ENCODE peak calls at places on chromosome 12, in four cellular contexts. W is adrenal gland, V is IMR-90, P is heart left ventricle. L is an unnamed sample.

GRCh38 chr12:14853966-14854365 is 10.6 kb upstream of the ART4 start:
- DNase-seq in P (no peak), V (no peak), W (no peak), L (peak)

GRCh38 chr12:93571854-93572711 is at the start of gene SOCS2:
- DNase-seq in P (peak), V (peak), W (peak), L (peak)

GRCh38 chr12:72523754-72524153 is 251.6 kb downstream of the TRHDE start:
- DNase-seq in P (no peak), V (no peak), W (no peak), L (no peak)

GRCh38 chr12:54579696-54580333 is 8.6 kb downstream of the PPP1R1A start:
- DNase-seq in W (peak), V (peak), P (peak), L (peak)

GRCh38 chr12:12661086-12661485 is 34.9 kb downstream of the GPR19 start:
- DNase-seq in V (peak), P (no peak), W (no peak), L (no peak)

GRCh38 chr12:80698266-80698665 is 9.2 kb upstream of the MYF6 start:
- DNase-seq in P (no peak), W (no peak), V (no peak), L (no peak)

GRCh38 chr12:40646456-40646855 is 45.8 kb upstream of the CNTN1 start:
- DNase-seq in V (no peak), P (no peak), W (no peak), L (no peak)

GRCh38 chr12:94970560-94970959 is 32.9 kb downstream of the NDUFA12 start:
- DNase-seq in P (no peak), W (no peak), V (no peak), L (no peak)

GRCh38 chr12:22101749-22102243 is 55.8 kb downstream of the CMAS start:
- DNase-seq in W (no peak), V (peak), P (no peak), L (no peak)

GRCh38 chr12:91379051-91379775 is 196.6 kb upstream of the DCN start:
- DNase-seq in V (no peak), W (no peak), P (no peak), L (no peak)

GRCh38 chr12:91380651-91381050 is 198.0 kb upstream of the DCN start:
- DNase-seq in V (no peak), P (no peak), W (no peak), L (no peak)

GRCh38 chr12:91382081-91382543 is 199.5 kb upstream of the DCN start:
- DNase-seq in W (peak), V (peak), P (peak), L (peak)

GRCh38 chr12:91383106-91383505 is 200.5 kb upstream of the DCN start:
- DNase-seq in P (no peak), V (peak), W (no peak), L (no peak)

DNA sequence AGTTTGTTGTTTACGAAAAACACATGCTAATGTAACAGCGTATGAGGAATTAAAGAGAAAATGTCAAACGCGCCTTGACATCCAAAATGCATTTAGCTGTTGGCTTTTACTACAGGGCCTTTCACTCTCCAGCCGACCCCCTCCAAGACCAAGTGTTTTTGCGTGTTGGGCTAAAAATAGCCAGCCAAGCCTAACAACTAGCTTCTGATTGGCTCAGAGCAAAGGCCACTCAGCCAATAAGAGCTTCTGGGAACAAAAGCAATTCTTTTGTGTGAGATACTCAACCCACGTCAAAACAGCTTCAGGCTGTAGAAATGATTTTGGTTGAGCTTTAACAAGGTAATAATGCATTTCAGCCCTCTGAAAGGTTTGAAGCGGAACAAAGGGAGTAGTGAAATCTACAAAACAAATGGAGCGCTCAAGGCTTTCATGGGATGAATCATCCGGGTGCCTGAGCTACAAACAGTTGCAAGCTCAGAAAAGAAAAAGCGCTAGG is 198.7 kb upstream of the DCN start:
- DNase-seq in P (no peak), W (peak), V (peak), L (no peak)
- TF ChIP-seq POLR2A in P (no peak), W (no peak), V (no peak), L (no peak)

GRCh38 chr12:9095322-9095721 is 20.4 kb downstream of the A2M start:
- DNase-seq in V (no peak), W (no peak), P (no peak), L (no peak)

GRCh38 chr12:9094512-9095206 is 21.1 kb downstream of the A2M start:
- DNase-seq in W (no peak), P (no peak), V (no peak), L (no peak)

GRCh38 chr12:9098115-9098452 is 17.6 kb downstream of the A2M start:
- DNase-seq in V (no peak), P (no peak), W (no peak), L (no peak)

GRCh38 chr12:9098463-9099026 is 17.2 kb downstream of the A2M start:
- DNase-seq in V (no peak), P (no peak), W (no peak), L (no peak)

GRCh38 chr12:9096563-9097176 is 19.0 kb downstream of the A2M start:
- DNase-seq in P (no peak), V (no peak), W (no peak), L (no peak)
- TF ChIP-seq POLR2A in P (no peak), V (no peak), W (no peak), L (no peak)

GRCh38 chr12:120234643-120235368 is 30.7 kb downstream of the PXN start:
- DNase-seq in P (peak), W (peak), V (peak), L (peak)
- TF ChIP-seq POLR2A in P (peak), W (peak), V (no peak), L (no peak)

GRCh38 chr12:27192118-27192802 is 51.8 kb upstream of the STK38L start:
- DNase-seq in W (no peak), V (no peak), P (no peak), L (no peak)

GRCh38 chr12:27193106-27193505 is 51.0 kb upstream of the STK38L start:
- DNase-seq in W (no peak), P (no peak), V (peak), L (no peak)

GRCh38 chr12:27194644-27195043 is 49.4 kb upstream of the STK38L start:
- DNase-seq in W (no peak), V (no peak), P (no peak), L (no peak)

GRCh38 chr12:27191531-27191930 is 52.6 kb upstream of the STK38L start:
- DNase-seq in W (no peak), V (no peak), P (no peak), L (no peak)

DNA sequence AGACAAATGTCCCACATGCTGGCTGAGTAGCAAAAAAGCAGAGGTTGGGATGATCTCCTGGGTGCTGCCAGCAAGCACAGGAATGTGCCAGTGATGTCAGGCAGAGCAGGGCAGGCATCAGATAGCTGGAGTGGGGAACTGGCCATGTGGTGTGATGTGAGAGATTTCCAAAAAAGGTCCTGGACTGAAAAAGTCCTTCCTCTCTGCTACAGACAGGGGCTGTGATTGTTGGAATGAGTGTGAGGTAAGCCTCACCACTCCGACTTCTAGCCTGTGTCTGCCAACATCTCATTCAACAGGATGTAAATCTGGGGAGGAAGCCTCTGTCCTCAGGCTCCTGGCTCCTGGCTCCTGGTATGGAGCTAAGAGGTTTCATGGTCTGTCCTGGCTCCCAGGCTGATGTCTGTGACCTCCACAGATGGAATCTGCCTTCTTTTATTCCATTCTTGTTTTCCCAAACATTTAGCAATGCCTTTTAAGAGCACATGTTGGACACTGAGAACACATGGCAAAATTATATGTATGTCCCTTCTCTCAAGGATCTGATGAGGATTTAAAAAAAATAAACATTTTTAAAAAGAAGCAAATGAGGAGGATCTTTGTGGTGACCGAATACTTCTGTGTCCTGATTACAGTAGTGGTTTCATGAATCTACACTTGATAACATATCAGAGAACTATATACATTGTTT is 50.1 kb upstream of the STK38L start:
- DNase-seq in W (no peak), V (peak), P (peak), L (no peak)
- TF ChIP-seq POLR2A in W (no peak), V (peak), P (peak), L (no peak)

GRCh38 chr12:47903927-47904646 is 707 bp downstream of the VDR start:
- DNase-seq in W (peak), P (peak), V (peak), L (no peak)
- TF ChIP-seq POLR2A in W (peak), P (no peak), V (peak), L (no peak)

GRCh38 chr12:31361730-31362114 is 35.8 kb upstream of the SINHCAF start:
- DNase-seq in P (no peak), V (no peak), W (no peak), L (no peak)

GRCh38 chr12:31363416-31363809 is 37.5 kb upstream of the SINHCAF start:
- DNase-seq in W (no peak), V (no peak), P (no peak), L (no peak)

GRCh38 chr12:31363826-31364225 is 37.9 kb upstream of the SINHCAF start:
- DNase-seq in W (no peak), V (no peak), P (no peak), L (no peak)

GRCh38 chr12:31362115-31362758 is 36.3 kb upstream of the SINHCAF start:
- DNase-seq in V (no peak), W (no peak), P (no peak), L (peak)

DNA sequence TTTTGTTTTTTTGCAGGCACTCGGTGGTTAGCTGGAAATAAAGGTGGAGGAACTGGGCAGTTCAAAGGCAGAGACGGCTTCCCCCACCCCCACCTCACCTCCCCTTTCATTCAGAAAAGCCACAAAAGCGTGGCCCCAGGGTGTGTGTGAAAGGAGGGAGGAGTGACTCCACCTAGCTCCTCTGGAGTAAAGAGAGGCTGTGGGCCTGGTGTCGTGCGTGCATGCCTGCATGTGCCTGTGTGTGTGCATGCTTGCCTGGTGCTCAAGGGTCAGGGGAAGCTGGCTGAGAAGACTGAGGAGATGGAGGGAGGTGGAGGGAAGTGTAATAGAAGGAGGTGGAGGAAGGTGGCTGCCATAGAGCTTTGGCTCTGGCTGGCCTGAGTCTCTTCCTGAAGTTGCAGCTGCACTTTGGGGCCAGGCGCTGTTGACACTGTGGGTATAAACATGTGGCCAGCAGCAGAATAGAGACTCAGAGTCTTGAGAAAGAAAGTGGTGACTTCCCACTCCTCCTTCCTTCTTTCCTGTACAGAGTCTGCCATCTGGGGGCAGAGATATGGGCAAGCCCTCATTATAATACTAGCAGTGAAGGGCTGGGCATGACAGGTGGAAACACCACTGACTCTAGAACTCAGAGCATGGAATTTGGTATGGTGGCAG is 36.9 kb upstream of the SINHCAF start:
- DNase-seq in V (no peak), P (no peak), W (no peak), L (peak)
- TF ChIP-seq POLR2A in V (no peak), P (no peak), W (no peak), L (no peak)

GRCh38 chr12:3117144-3117581 is 40.0 kb downstream of the TSPAN9 start:
- DNase-seq in V (peak), W (no peak), P (no peak), L (no peak)

GRCh38 chr12:3117628-3118027 is 40.4 kb downstream of the TSPAN9 start:
- DNase-seq in W (no peak), V (peak), P (no peak), L (no peak)

GRCh38 chr12:3119192-3119744 is 42.1 kb downstream of the TSPAN9 start:
- DNase-seq in W (no peak), P (no peak), V (no peak), L (no peak)

GRCh38 chr12:3120701-3121100 is 43.5 kb downstream of the TSPAN9 start:
- DNase-seq in W (no peak), P (no peak), V (no peak), L (no peak)

GRCh38 chr12:3119745-3120660 is 42.8 kb downstream of the TSPAN9 start:
- DNase-seq in V (peak), W (no peak), P (peak), L (no peak)
- TF ChIP-seq POLR2A in V (no peak), W (no peak), P (no peak), L (no peak)